ENCODE peak calls at places on chromosomes 4 and X, in four cellular contexts. One of them, this sample, is unnamed.

GRCh38 chr4:38621004-38621684 is 42.9 kb upstream of the KLF3 start:
- DNase-seq in HepG2: peak; percentile 44
- DNase-seq in WTC11: no peak
- DNase-seq in K562: peak; percentile 77
- DNase-seq in this sample: no peak

GRCh38 chr4:20367446-20367845 is 115.7 kb downstream of the SLIT2 start:
- DNase-seq in WTC11: no peak
- DNase-seq in K562: no peak
- DNase-seq in HepG2: no peak
- DNase-seq in this sample: no peak

GRCh38 chrX:78011846-78012245 is 42.4 kb upstream of the PGAM4 start:
- DNase-seq in WTC11: no peak
- DNase-seq in K562: no peak
- DNase-seq in HepG2: no peak
- DNase-seq in this sample: no peak

GRCh38 chrX:20487227-20487626 is 220.5 kb upstream of the RPS6KA3 start:
- DNase-seq in K562: no peak
- DNase-seq in WTC11: no peak
- DNase-seq in HepG2: no peak
- DNase-seq in this sample: no peak

GRCh38 chr4:111837761-111838160 is 307.5 kb upstream of the FAM241A start:
- DNase-seq in WTC11: no peak
- DNase-seq in K562: no peak
- DNase-seq in HepG2: no peak
- DNase-seq in this sample: no peak

GRCh38 chrX:22383988-22384387 is 111.3 kb downstream of the CBLL2 start:
- DNase-seq in K562: peak; percentile 3
- DNase-seq in HepG2: no peak
- DNase-seq in WTC11: peak; percentile 16
- DNase-seq in this sample: no peak

GRCh38 chr4:103867311-103867710 is 147.5 kb upstream of the TACR3 start:
- DNase-seq in HepG2: no peak
- DNase-seq in K562: no peak
- DNase-seq in WTC11: no peak
- DNase-seq in this sample: no peak

GRCh38 chr4:15729910-15730533 is 27.2 kb downstream of the BST1 start:
- DNase-seq in HepG2: peak; percentile 45
- DNase-seq in K562: peak; percentile 52
- DNase-seq in WTC11: no peak
- DNase-seq in this sample: peak; percentile 2

GRCh38 chrX:49039598-49040375 is 3.4 kb downstream of the TFE3 start:
- DNase-seq in HepG2: peak; percentile 82
- DNase-seq in WTC11: peak; percentile 85
- DNase-seq in K562: peak; percentile 97
- DNase-seq in this sample: no peak

GRCh38 chrX:349702-350101 is 31.1 kb upstream of the GTPBP6 start:
- DNase-seq in HepG2: no peak
- DNase-seq in K562: no peak
- DNase-seq in WTC11: no peak
- DNase-seq in this sample: no peak

GRCh38 chrX:115229337-115229991 is 4.4 kb downstream of the LRCH2 start:
- DNase-seq in HepG2: no peak
- DNase-seq in WTC11: no peak
- DNase-seq in K562: no peak
- DNase-seq in this sample: no peak

DNA sequence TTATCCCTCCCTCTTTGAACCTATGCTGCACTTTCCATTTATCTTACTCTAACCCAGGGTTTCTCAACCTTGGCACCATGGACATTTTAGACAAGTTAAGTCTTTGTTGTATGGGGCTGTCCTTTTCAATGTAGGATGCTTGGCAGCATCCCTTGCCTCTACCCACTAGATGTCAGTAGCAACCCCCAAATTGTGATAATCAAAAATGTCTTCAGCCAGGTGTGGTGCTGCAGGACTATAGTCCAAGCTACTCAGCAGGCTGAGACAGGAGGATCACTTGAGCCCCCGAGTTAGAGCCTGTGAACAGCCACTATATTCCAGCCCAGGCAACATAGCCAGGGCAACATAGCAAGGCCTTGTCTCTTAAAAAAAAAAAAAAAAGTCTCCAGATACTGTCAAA is 7.0 kb downstream of the LRCH2 start:
- DNase-seq in WTC11: peak; percentile 13
- DNase-seq in HepG2: peak; percentile 33
- DNase-seq in K562: peak; percentile 15
- DNase-seq in this sample: no peak
- TF ChIP-seq CTCF in WTC11: no peak
- TF ChIP-seq CTCF in HepG2: peak; percentile 49
- TF ChIP-seq CTCF in K562: peak; percentile 59
- TF ChIP-seq CTCF in this sample: peak; percentile 51

GRCh38 chr4:185532795-185533324 is 2.4 kb downstream of the PDLIM3 start:
- DNase-seq in K562: no peak
- DNase-seq in WTC11: no peak
- DNase-seq in HepG2: no peak
- DNase-seq in this sample: no peak

GRCh38 chr4:185534850-185535761 is at the start of gene PDLIM3:
- DNase-seq in HepG2: peak; percentile 27
- DNase-seq in K562: peak; percentile 51
- DNase-seq in WTC11: peak; percentile 68
- DNase-seq in this sample: no peak

GRCh38 chr4:185534534-185534849 is 815 bp downstream of the PDLIM3 start:
- DNase-seq in WTC11: no peak
- DNase-seq in HepG2: no peak
- DNase-seq in K562: no peak
- DNase-seq in this sample: no peak

GRCh38 chr4:185538806-185539205 is 3.5 kb upstream of the PDLIM3 start:
- DNase-seq in WTC11: no peak
- DNase-seq in K562: no peak
- DNase-seq in HepG2: no peak
- DNase-seq in this sample: no peak

DNA sequence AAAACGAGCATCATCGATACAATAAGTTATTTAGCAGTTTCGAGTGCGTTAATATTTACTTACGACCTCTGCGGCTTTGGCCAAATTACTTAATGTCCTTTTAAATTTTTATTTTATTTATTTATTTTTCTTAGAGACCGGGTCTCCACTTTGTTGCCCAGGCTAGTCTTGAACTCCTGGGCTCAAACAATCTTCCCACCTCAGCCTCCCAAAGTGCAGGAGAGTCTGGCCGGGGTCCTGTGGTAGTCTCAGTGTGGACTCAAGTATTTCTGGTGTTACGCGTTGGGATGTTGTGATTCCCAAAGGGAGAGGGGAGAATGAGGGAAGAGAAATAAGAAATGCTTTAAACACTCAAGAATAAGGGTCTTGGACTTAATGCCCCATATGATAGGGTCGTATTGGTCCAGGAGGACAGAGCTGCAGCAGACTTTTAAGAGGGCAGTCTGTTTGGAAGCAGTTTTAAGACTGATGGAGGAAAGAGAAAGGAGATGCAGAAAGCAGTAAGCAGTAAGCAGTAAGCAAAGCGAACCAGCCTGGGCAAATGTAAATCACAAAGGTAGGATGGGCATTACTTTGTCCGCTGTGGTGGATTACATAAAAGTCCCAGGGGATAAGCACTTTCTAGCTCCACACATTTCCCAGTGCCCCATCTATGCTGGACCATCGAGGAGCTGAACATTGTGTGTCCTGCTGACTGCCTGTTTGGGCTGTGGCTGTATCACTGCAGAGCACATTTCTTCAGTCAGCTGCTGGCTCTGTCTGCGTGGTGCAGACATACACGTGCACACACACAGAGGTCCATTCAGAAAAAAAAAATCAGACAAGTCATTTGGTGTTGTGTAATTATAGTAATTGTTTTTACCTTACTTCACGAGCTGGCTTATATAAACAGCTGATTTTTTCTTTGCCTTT is 767 bp upstream of the PDLIM3 start:
- DNase-seq in HepG2: no peak
- DNase-seq in K562: no peak
- DNase-seq in WTC11: no peak
- DNase-seq in this sample: no peak
- TF ChIP-seq TCF7 in HepG2: no peak
- TF ChIP-seq TCF7 in K562: no peak
- TF ChIP-seq TCF7 in WTC11: no peak
- TF ChIP-seq TCF7 in this sample: no peak

GRCh38 chrX:66731398-66731797 is 92.5 kb upstream of the EDA2R start:
- DNase-seq in WTC11: no peak
- DNase-seq in HepG2: peak; percentile 12
- DNase-seq in K562: peak; percentile 26
- DNase-seq in this sample: peak; percentile 3
- TF ChIP-seq CTCF in WTC11: no peak
- TF ChIP-seq CTCF in HepG2: peak; percentile 56
- TF ChIP-seq CTCF in K562: peak; percentile 44
- TF ChIP-seq CTCF in this sample: peak; percentile 54

GRCh38 chrX:103329991-103330390 is at the start of gene TCEAL7:
- DNase-seq in WTC11: peak; percentile 10
- DNase-seq in HepG2: no peak
- DNase-seq in K562: no peak
- DNase-seq in this sample: no peak
- TF ChIP-seq TCF7 in WTC11: no peak
- TF ChIP-seq TCF7 in HepG2: no peak
- TF ChIP-seq TCF7 in K562: no peak
- TF ChIP-seq TCF7 in this sample: no peak

GRCh38 chr4:153232768-153233167 is 28.5 kb downstream of the TRIM2 start:
- DNase-seq in K562: peak; percentile 32
- DNase-seq in WTC11: peak; percentile 70
- DNase-seq in HepG2: peak; percentile 39
- DNase-seq in this sample: no peak
- TF ChIP-seq CTCF in K562: peak; percentile 54
- TF ChIP-seq CTCF in WTC11: no peak
- TF ChIP-seq CTCF in HepG2: peak; percentile 70
- TF ChIP-seq CTCF in this sample: peak; percentile 34

GRCh38 chr4:180745019-180745418 is 1498.2 kb upstream of the TENM3 start:
- DNase-seq in WTC11: no peak
- DNase-seq in K562: no peak
- DNase-seq in HepG2: no peak
- DNase-seq in this sample: no peak

DNA sequence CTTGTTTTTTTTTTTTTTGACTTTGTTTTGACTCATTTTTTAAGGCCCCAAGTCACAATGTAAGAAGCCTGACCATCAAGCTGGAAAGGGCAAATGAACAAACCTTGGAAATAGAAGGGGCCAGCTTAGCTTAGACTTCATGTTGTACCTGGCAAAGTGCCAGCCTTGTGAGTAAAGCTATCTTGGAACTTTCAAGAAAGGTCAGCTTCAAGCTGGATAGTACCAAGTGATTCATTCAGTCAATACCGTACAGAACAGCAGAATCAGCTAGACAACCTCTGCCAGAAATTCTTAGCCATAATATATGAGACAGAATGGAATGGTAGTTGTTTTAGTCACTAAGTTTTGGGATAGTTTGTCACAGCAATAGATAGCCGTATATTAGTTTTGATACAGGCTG is 1492.2 kb upstream of the TENM3 start:
- DNase-seq in WTC11: no peak
- DNase-seq in HepG2: no peak
- DNase-seq in K562: no peak
- DNase-seq in this sample: no peak
- TF ChIP-seq TCF7 in WTC11: no peak
- TF ChIP-seq TCF7 in HepG2: no peak
- TF ChIP-seq TCF7 in K562: no peak
- TF ChIP-seq TCF7 in this sample: no peak

GRCh38 chr4:119039779-119040178 is 95.9 kb upstream of the MYOZ2 start:
- DNase-seq in K562: peak; percentile 26
- DNase-seq in HepG2: no peak
- DNase-seq in WTC11: peak; percentile 62
- DNase-seq in this sample: no peak
- TF ChIP-seq CTCF in K562: peak; percentile 37
- TF ChIP-seq CTCF in HepG2: peak; percentile 51
- TF ChIP-seq CTCF in WTC11: no peak
- TF ChIP-seq CTCF in this sample: no peak

DNA sequence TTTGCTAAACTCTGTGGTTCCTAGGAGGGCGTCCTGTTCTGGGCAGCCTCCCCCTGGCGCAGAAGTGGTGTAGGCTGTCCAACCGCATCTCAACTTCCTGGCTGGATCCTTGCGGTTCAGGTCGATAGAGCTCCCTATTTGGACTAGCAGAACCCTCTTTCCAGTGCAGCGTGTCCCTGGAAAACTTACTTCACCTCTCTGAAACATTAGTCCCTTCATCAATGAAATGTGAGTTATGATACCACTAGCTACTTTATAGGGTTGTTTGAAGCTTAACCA is 1.1 kb downstream of the STK32B start:
- DNase-seq in K562: no peak
- DNase-seq in HepG2: no peak
- DNase-seq in WTC11: no peak
- DNase-seq in this sample: no peak
- TF ChIP-seq TCF7 in K562: no peak
- TF ChIP-seq TCF7 in HepG2: no peak
- TF ChIP-seq TCF7 in WTC11: no peak
- TF ChIP-seq TCF7 in this sample: no peak

GRCh38 chr4:112979881-112980421 is 69.5 kb upstream of the ANK2 start:
- DNase-seq in HepG2: no peak
- DNase-seq in WTC11: peak; percentile 36
- DNase-seq in K562: no peak
- DNase-seq in this sample: no peak

GRCh38 chr4:112978691-112979472 is 70.6 kb upstream of the ANK2 start:
- DNase-seq in HepG2: no peak
- DNase-seq in K562: no peak
- DNase-seq in WTC11: no peak
- DNase-seq in this sample: no peak

GRCh38 chr4:112982677-112983076 is 66.8 kb upstream of the ANK2 start:
- DNase-seq in HepG2: no peak
- DNase-seq in K562: no peak
- DNase-seq in WTC11: no peak
- DNase-seq in this sample: no peak
- TF ChIP-seq CTCF in HepG2: no peak
- TF ChIP-seq CTCF in K562: no peak
- TF ChIP-seq CTCF in WTC11: no peak
- TF ChIP-seq CTCF in this sample: no peak